ENCODE peak calls at places on chromosomes 2 and 18, in ten cellular contexts. E, R, T, B, M, F, D, Q, L and G are unnamed samples.
A peak's percentile ranks its signal among the peaks of the same experiment; 100 is the strongest.

GRCh38 chr2:113977060-113977659 is 87.3 kb downstream of the ACTR3 start:
- DNase-seq in E (no peak), R (no peak), T (no peak), B (no peak), M (no peak), F (no peak), D (peak; percentile 6), Q (no peak), L (no peak), G (no peak)

GRCh38 chr2:181189932-181190331 is 209.5 kb downstream of the UBE2E3 start:
- DNase-seq in E (no peak), R (no peak), T (no peak), B (no peak), M (no peak), F (no peak), D (no peak), Q (no peak), L (no peak), G (no peak)

GRCh38 chr2:17482651-17483050 is 35.6 kb downstream of the RAD51AP2 start:
- DNase-seq in E (no peak), R (no peak), T (no peak), B (no peak), M (no peak), F (no peak), D (no peak), Q (no peak), L (no peak), G (no peak)

GRCh38 chr2:142869461-142870106 is 7.9 kb upstream of the KYNU start:
- DNase-seq in E (no peak), R (no peak), T (no peak), B (no peak), M (no peak), F (no peak), D (no peak), Q (no peak), L (no peak), G (no peak)

GRCh38 chr18:58867281-58867961 is 2.7 kb downstream of the ZNF532 start:
- DNase-seq in E (no peak), R (no peak), T (no peak), B (peak; percentile 88), M (no peak), F (no peak), D (peak; percentile 88), Q (no peak), L (no peak), G (no peak)

GRCh38 chr2:42492691-42493467 is 903 bp downstream of the KCNG3 start:
- DNase-seq in E (no peak), R (no peak), T (no peak), B (peak; percentile 58), M (peak; percentile 71), F (no peak), D (no peak), Q (no peak), L (no peak), G (no peak)

GRCh38 chr18:8982416-8983183 is 119.9 kb upstream of the NDUFV2 start:
- DNase-seq in E (no peak), R (peak; percentile 63), T (no peak), B (no peak), M (no peak), F (no peak), D (peak; percentile 54), Q (no peak), L (no peak), G (no peak)

GRCh38 chr2:45570671-45571334 is 40.3 kb downstream of the SRBD1 start:
- DNase-seq in E (no peak), R (no peak), T (no peak), B (peak; percentile 29), M (no peak), F (no peak), D (no peak), Q (no peak), L (no peak), G (no peak)

GRCh38 chr2:82143343-82143742 is 1838.8 kb upstream of the LRRTM1 start:
- DNase-seq in E (no peak), R (no peak), T (no peak), B (no peak), M (no peak), F (no peak), D (no peak), Q (no peak), L (no peak), G (no peak)

DNA sequence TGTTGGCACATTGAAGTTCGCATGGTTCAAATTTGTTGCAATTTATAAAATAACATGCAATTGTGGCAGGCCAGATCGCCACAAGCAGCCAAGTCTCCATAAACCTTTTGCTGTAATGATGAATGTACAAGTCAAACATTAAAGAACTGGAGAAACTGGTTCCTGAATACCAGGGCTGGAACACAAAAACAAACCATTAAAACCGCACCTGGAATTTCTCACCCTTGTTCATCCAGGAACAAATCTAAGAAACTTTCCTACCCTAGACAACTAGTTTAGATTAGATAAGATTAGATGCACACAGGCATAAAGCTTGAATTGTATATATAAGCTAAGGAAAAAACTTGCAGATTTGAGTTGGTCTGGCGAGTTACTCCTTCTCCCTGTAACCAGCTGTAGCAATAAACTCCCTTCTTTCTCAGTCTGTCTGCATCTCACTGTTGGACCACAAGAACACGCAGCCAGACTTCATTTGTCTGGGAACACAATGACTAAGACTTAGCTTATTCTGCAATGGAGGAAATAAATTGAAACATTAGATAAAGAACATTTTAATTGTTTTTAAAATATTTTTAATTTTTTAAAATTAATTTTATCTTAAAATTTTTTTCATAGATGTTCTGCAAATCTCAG is 1835.5 kb upstream of the LRRTM1 start:
- DNase-seq in E (no peak), R (no peak), T (no peak), B (no peak), M (no peak), F (no peak), D (peak; percentile 56), Q (no peak), L (no peak), G (no peak)
- H3K9me3 ChIP-seq in E (no peaks in the 10 kb centered on the region), R (no peaks in the 10 kb centered on the region), T (no peaks in the 10 kb centered on the region), B (no peaks in the 10 kb centered on the region), M (no peaks in the 10 kb centered on the region), F (no peaks in the 10 kb centered on the region), D (peaks cover 2% of the 10 kb centered on the region), Q (no peaks in the 10 kb centered on the region), L (no peaks in the 10 kb centered on the region), G (no peaks in the 10 kb centered on the region)

GRCh38 chr2:89823556-89823955 is 1132.1 kb downstream of the RPIA start:
- DNase-seq in E (no peak), R (no peak), T (no peak), B (no peak), M (no peak), F (no peak), D (no peak), Q (no peak), L (no peak), G (no peak)

GRCh38 chr2:89820248-89820647 is 1128.8 kb downstream of the RPIA start:
- DNase-seq in E (no peak), R (no peak), T (no peak), B (no peak), M (no peak), F (no peak), D (no peak), Q (no peak), L (no peak), G (no peak)

GRCh38 chr2:89821455-89821945 is 1130.0 kb downstream of the RPIA start:
- DNase-seq in E (no peak), R (no peak), T (no peak), B (no peak), M (no peak), F (no peak), D (no peak), Q (no peak), L (no peak), G (no peak)

GRCh38 chr2:89818873-89819272 is 1127.4 kb downstream of the RPIA start:
- DNase-seq in E (no peak), R (no peak), T (no peak), B (no peak), M (no peak), F (no peak), D (no peak), Q (no peak), L (no peak), G (no peak)

GRCh38 chr2:89819809-89820208 is 1128.3 kb downstream of the RPIA start:
- DNase-seq in E (no peak), R (no peak), T (no peak), B (no peak), M (no peak), F (no peak), D (no peak), Q (no peak), L (no peak), G (no peak)
- H3K9me3 ChIP-seq in E (no peaks in the 10 kb centered on the region), R (peaks cover 68% of the 10 kb centered on the region), T (peaks cover 69% of the 10 kb centered on the region), B (no peaks in the 10 kb centered on the region), M (no peaks in the 10 kb centered on the region), F (peaks cover 18% of the 10 kb centered on the region), D (peaks cover 69% of the 10 kb centered on the region), Q (peaks cover 73% of the 10 kb centered on the region), L (peaks cover 11% of the 10 kb centered on the region), G (peaks cover 22% of the 10 kb centered on the region)

DNA sequence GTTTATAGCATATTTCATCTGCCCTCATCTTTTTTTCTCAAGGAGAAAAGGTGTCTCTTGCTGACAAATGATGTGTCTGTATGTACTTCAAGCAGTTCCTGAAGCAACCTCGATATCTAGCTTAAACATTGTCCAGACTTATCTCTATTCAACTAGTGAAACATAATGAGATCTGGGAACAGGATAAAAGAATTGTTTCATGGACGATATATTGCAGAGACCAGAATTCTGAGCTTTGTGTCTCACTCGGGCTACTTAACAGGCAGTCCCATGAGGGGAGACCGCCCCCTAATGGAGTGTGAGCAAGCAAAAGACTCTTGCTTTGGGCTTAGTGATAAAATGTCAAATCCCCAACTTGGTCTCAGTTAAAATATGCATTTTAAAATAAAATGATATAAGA is 929.2 kb upstream of the SOX11 start:
- DNase-seq in E (no peak), R (no peak), T (no peak), B (peak; percentile 56), M (peak; percentile 19), F (no peak), D (no peak), Q (no peak), L (no peak), G (no peak)
- H3K9me3 ChIP-seq in E (no peaks in the 10 kb centered on the region), R (peaks cover 18% of the 10 kb centered on the region), T (peaks cover 3% of the 10 kb centered on the region), B (no peaks in the 10 kb centered on the region), M (no peaks in the 10 kb centered on the region), F (no peaks in the 10 kb centered on the region), D (peaks cover 3% of the 10 kb centered on the region), Q (no peaks in the 10 kb centered on the region), L (no peaks in the 10 kb centered on the region), G (no peaks in the 10 kb centered on the region)

GRCh38 chr2:9343524-9343923 is 79.8 kb downstream of the ITGB1BP1 start:
- DNase-seq in E (no peak), R (no peak), T (no peak), B (no peak), M (no peak), F (no peak), D (no peak), Q (no peak), L (no peak), G (no peak)

GRCh38 chr2:9345997-9346396 is 77.3 kb downstream of the ITGB1BP1 start:
- DNase-seq in E (no peak), R (no peak), T (no peak), B (no peak), M (no peak), F (no peak), D (no peak), Q (no peak), L (no peak), G (no peak)

GRCh38 chr2:9344434-9344833 is 78.9 kb downstream of the ITGB1BP1 start:
- DNase-seq in E (no peak), R (no peak), T (no peak), B (no peak), M (no peak), F (no peak), D (no peak), Q (no peak), L (no peak), G (no peak)

GRCh38 chr2:9346885-9347284 is 76.4 kb downstream of the ITGB1BP1 start:
- DNase-seq in E (no peak), R (no peak), T (no peak), B (no peak), M (no peak), F (no peak), D (no peak), Q (no peak), L (no peak), G (no peak)

GRCh38 chr2:9345343-9345742 is 78.0 kb downstream of the ITGB1BP1 start:
- DNase-seq in E (no peak), R (no peak), T (no peak), B (no peak), M (no peak), F (no peak), D (no peak), Q (no peak), L (no peak), G (no peak)
- H3K9me3 ChIP-seq in E (no peaks in the 10 kb centered on the region), R (no peaks in the 10 kb centered on the region), T (no peaks in the 10 kb centered on the region), B (no peaks in the 10 kb centered on the region), M (no peaks in the 10 kb centered on the region), F (no peaks in the 10 kb centered on the region), D (no peaks in the 10 kb centered on the region), Q (no peaks in the 10 kb centered on the region), L (no peaks in the 10 kb centered on the region), G (no peaks in the 10 kb centered on the region)